ENCODE peak calls at places on chromosomes 12 and 14, in nine cellular contexts. C, F, U, P, O, K, L, S and Y are unnamed samples.

GRCh38 chr12:6470375-6471163 is at the start of gene VAMP1:
- DNase-seq in P (peak), S (peak), K (peak), L (peak), O (peak), C (peak), F (peak), U (peak), Y (peak)

GRCh38 chr12:98741615-98742265 is 96.7 kb downstream of the APAF1 start:
- DNase-seq in U (no peak), C (no peak), P (no peak), F (no peak), K (no peak), L (no peak), S (no peak), O (no peak), Y (no peak)

GRCh38 chr14:90518941-90519256 is 122.1 kb downstream of the CALM1 start:
- DNase-seq in O (no peak), S (no peak), U (peak), K (peak), P (no peak), F (peak), C (peak), L (peak), Y (no peak)

GRCh38 chr14:60681271-60681670 is 32.0 kb upstream of the SIX1 start:
- DNase-seq in S (no peak), C (no peak), U (no peak), O (no peak), L (no peak), F (no peak), P (no peak), K (no peak), Y (no peak)

GRCh38 chr12:124392271-124392990 is 97.5 kb downstream of the RFLNA start:
- DNase-seq in F (peak), S (no peak), L (peak), P (no peak), U (peak), K (no peak), C (peak), O (no peak), Y (no peak)

GRCh38 chr14:35818346-35819115 is 7.6 kb upstream of the BRMS1L start:
- DNase-seq in L (peak), F (no peak), U (no peak), S (no peak), P (peak), O (no peak), C (peak), K (no peak), Y (no peak)

GRCh38 chr14:101253948-101254347 is 307.3 kb upstream of the DIO3 start:
- DNase-seq in C (no peak), P (no peak), O (no peak), K (no peak), F (no peak), U (no peak), S (no peak), L (no peak), Y (no peak)

GRCh38 chr12:124550123-124551089 is 17.0 kb downstream of the NCOR2 start:
- DNase-seq in K (no peak), L (no peak), P (peak), U (no peak), F (no peak), C (peak), S (no peak), O (no peak), Y (no peak)

GRCh38 chr12:124277394-124278222 is 17.3 kb upstream of the RFLNA start:
- DNase-seq in U (no peak), O (no peak), L (no peak), K (no peak), F (no peak), C (peak), S (no peak), P (no peak), Y (no peak)

GRCh38 chr12:3317841-3318501 is 173.0 kb upstream of the PRMT8 start:
- DNase-seq in P (no peak), K (no peak), S (no peak), U (no peak), O (no peak), C (no peak), L (no peak), F (no peak), Y (no peak)

GRCh38 chr12:108337235-108338223 is 1.6 kb downstream of the CMKLR1 start:
- DNase-seq in C (peak), P (peak), O (no peak), F (peak), U (no peak), K (no peak), S (no peak), L (peak), Y (no peak)